ENCODE peak calls at places on chromosomes 3 and 15, in six cellular contexts. S is left ventricle myocardium inferior, C is psoas muscle, T is dorsolateral prefrontal cortex, W is neural progenitor cell, R is lower lobe of right lung. Y is an unnamed sample.
A peak's percentile ranks its signal among the peaks of the same experiment; 100 is the strongest.

GRCh38 chr15:83250766-83251165 is 33.7 kb downstream of the BNC1 start:
- DNase-seq in W (no peak), S (no peak), T (no peak), R (no peak), C (no peak), Y (no peak)

GRCh38 chr3:16258177-16258576 is 6.6 kb downstream of the DPH3 start:
- DNase-seq in R (no peak), S (no peak), T (no peak), C (no peak), W (no peak), Y (no peak)

GRCh38 chr15:51505251-51505650 is 117.3 kb downstream of the DMXL2 start:
- DNase-seq in R (no peak), T (no peak), S (no peak), W (no peak), C (no peak), Y (no peak)

GRCh38 chr3:47404955-47405790 is 24.4 kb downstream of the PTPN23 start:
- DNase-seq in S (peak; percentile 52), W (no peak), R (no peak), C (no peak), T (peak; percentile 69), Y (no peak)

GRCh38 chr15:40441736-40442531 is 1.2 kb downstream of the BAHD1 start:
- DNase-seq in S (no peak), T (no peak), R (no peak), W (peak; percentile 69), C (peak; percentile 60), Y (peak; percentile 88)

GRCh38 chr15:43209059-43209824 is 11.6 kb downstream of the EPB42 start:
- DNase-seq in R (no peak), S (no peak), C (no peak), W (peak; percentile 64), T (no peak), Y (no peak)

GRCh38 chr3:115860766-115861165 is 237.5 kb downstream of the GAP43 start:
- DNase-seq in C (no peak), T (no peak), S (no peak), W (no peak), R (no peak), Y (no peak)

GRCh38 chr3:168047190-168047795 is 48.4 kb downstream of the GOLIM4 start:
- DNase-seq in T (no peak), W (peak; percentile 70), R (no peak), C (no peak), S (no peak), Y (no peak)

GRCh38 chr3:196948442-196949365 is 6.4 kb upstream of the NCBP2 start:
- DNase-seq in W (peak; percentile 32), C (no peak), R (no peak), T (no peak), S (no peak), Y (no peak)

GRCh38 chr15:54481819-54482218 is 503.6 kb downstream of the UNC13C start:
- DNase-seq in C (no peak), R (no peak), W (no peak), S (no peak), T (no peak), Y (peak; percentile 37)
- TF ChIP-seq CTCF in C (no peak), R (no peak), W (no peak), S (no peak), T (no peak), Y (no peak)

DNA sequence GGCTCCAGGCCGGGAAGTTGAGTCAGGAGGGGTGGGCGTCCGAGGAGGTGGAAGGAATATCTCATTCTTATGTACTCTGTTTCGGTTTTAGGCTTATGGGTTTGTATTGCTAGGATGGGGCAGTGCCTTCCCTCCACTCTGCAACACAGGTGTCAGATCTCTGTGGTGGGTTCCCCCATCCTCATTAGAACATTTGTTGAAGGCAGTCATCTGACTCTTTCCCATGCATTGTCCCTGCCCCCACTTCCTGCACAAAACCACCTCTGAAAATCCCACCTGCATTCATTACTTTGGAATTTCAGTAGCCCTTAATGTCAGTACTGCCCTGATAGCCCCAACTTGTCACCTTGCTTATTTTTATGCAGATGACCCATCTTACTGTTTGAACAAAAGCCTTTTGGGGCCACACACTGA is 29.5 kb downstream of the GYG1 start:
- DNase-seq in T (no peak), W (no peak), S (no peak), R (no peak), C (no peak), Y (no peak)
- H3K27ac ChIP-seq in T (no peak overlapping the region), W (no peak overlapping the region), S (no peak overlapping the region), R (no peak overlapping the region), C (peak overlapping the region; percentile 92), Y (no peak overlapping the region)

GRCh38 chr3:39150803-39151631 is 2.4 kb downstream of the CSRNP1 start:
- DNase-seq in C (peak; percentile 92), R (peak; percentile 85), W (peak; percentile 76), T (peak; percentile 56), S (peak; percentile 89), Y (no peak)
- TF ChIP-seq CTCF in C (no peak), R (no peak), W (no peak), T (no peak), S (no peak), Y (no peak)

DNA sequence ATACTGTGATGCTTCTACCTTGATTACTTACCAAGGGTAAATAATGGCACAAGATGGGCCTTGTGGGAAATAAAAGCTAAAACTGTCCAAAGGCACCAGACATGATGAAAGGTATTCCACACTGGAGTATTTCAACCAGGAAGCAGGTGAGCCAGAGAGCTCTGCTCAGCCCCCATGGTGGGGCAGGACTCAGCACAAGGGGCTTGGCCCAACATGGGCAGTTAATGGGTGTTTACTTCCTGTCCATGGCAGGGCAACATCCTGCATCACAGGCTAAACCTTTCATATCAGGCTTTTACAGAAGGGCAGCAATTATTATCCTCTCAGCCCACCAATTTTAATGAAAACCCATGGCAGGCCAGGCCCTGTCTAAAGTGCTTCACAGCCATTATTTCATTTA is 38.2 kb downstream of the MAGI1 start:
- DNase-seq in W (no peak), R (no peak), S (no peak), T (no peak), C (no peak), Y (no peak)
- H3K27ac ChIP-seq in W (no peak overlapping the region), R (no peak overlapping the region), S (peak overlapping the region; percentile 63), T (no peak overlapping the region), C (no peak overlapping the region), Y (peak overlapping the region; percentile 53)

GRCh38 chr3:191566469-191566868 is 105.5 kb downstream of the PYDC2 start:
- DNase-seq in W (no peak), R (no peak), S (no peak), C (no peak), T (no peak), Y (no peak)
- TF ChIP-seq CTCF in W (no peak), R (no peak), S (no peak), C (no peak), T (no peak), Y (no peak)

GRCh38 chr3:114721864-114722263 is 425.2 kb downstream of the ZBTB20 start:
- DNase-seq in T (no peak), S (no peak), C (no peak), W (no peak), R (no peak), Y (no peak)
- H3K27ac ChIP-seq in T (no peak overlapping the region), S (no peak overlapping the region), C (no peak overlapping the region), W (no peak overlapping the region), R (no peak overlapping the region), Y (no peak overlapping the region)

Y was measured in spleen.